ENCODE peak calls at places on chromosomes 5 and 9, in five cellular contexts. O is anterior cingulate cortex, Y is NCI-H774, G is T1000, W is T47D. B is an unnamed sample.

GRCh38 chr5:76332102-76332501 is 71.0 kb upstream of the IQGAP2 start:
- DNase-seq in G (no peak), W (no peak), Y (no peak), O (no peak), B (no peak)

GRCh38 chr5:151079838-151080619 is 805 bp downstream of the TNIP1 start:
- DNase-seq in O (no peak), G (no peak), W (no peak), Y (no peak), B (no peak)

GRCh38 chr9:6689893-6690634 is 44.5 kb upstream of the GLDC start:
- DNase-seq in O (no peak), G (no peak), W (no peak), Y (no peak), B (no peak)

GRCh38 chr9:27528886-27529315 is 713 bp downstream of the MOB3B start:
- DNase-seq in G (no peak), Y (no peak), W (no peak), O (peak; percentile 64), B (peak; percentile 80)

GRCh38 chr5:99445805-99446204 is 517.0 kb upstream of the CHD1 start:
- DNase-seq in W (no peak), O (no peak), G (no peak), Y (no peak), B (no peak)

GRCh38 chr5:126680215-126680817 is 79.6 kb downstream of the PHAX start:
- DNase-seq in Y (no peak), O (no peak), W (peak; percentile 93), G (peak; percentile 80), B (peak; percentile 82)

GRCh38 chr5:34865131-34865530 is 26.2 kb downstream of the TTC23L start:
- DNase-seq in O (no peak), G (no peak), Y (no peak), W (no peak), B (no peak)

GRCh38 chr9:107504585-107505455 is 15.3 kb upstream of the KLF4 start:
- DNase-seq in G (peak; percentile 53), O (no peak), W (peak; percentile 85), Y (peak; percentile 45), B (peak; percentile 97)

GRCh38 chr5:103923616-103924168 is 361.1 kb upstream of the NUDT12 start:
- DNase-seq in O (no peak), Y (no peak), W (no peak), G (no peak), B (no peak)

GRCh38 chr5:93607367-93608258 is 24.6 kb downstream of the NR2F1 start:
- DNase-seq in G (no peak), W (peak; percentile 65), O (no peak), Y (no peak), B (no peak)

GRCh38 chr5:142283304-142283703 is 41.5 kb downstream of the SPRY4 start:
- DNase-seq in W (no peak), Y (no peak), G (no peak), O (no peak), B (no peak)

GRCh38 chr5:42840842-42841574 is 29.3 kb upstream of the SELENOP start:
- DNase-seq in G (no peak), O (no peak), Y (no peak), W (no peak), B (peak; percentile 49)

GRCh38 chr5:122473138-122473843 is 161.3 kb downstream of the SNCAIP start:
- DNase-seq in W (no peak), O (no peak), G (no peak), Y (no peak), B (no peak)

GRCh38 chr5:3604501-3604900 is 8.9 kb downstream of the IRX1 start:
- DNase-seq in G (no peak), W (no peak), O (no peak), Y (no peak), B (no peak)

GRCh38 chr5:177473461-177473991 is at the start of gene DBN1:
- DNase-seq in W (peak; percentile 63), Y (peak; percentile 48), O (peak; percentile 23), G (peak; percentile 24), B (peak; percentile 99)

GRCh38 chr9:82206490-82206889 is 217.9 kb downstream of the SPATA31D1 start:
- DNase-seq in G (no peak), O (no peak), W (no peak), Y (no peak), B (no peak)

GRCh38 chr9:131872702-131873101 is 132.8 kb upstream of the RAPGEF1 start:
- DNase-seq in Y (no peak), O (no peak), G (no peak), W (no peak), B (peak; percentile 52)

GRCh38 chr9:133490865-133491655 is 12.2 kb upstream of the SLC2A6 start:
- DNase-seq in O (no peak), W (peak; percentile 90), G (no peak), Y (peak; percentile 3), B (peak; percentile 50)

GRCh38 chr9:36166150-36166927 is 2.8 kb upstream of the CCIN start:
- DNase-seq in Y (peak; percentile 66), O (peak; percentile 78), W (peak; percentile 72), G (peak; percentile 70), B (peak; percentile 97)

GRCh38 chr5:1510631-1511030 is 13.1 kb downstream of the LPCAT1 start:
- DNase-seq in Y (no peak), W (no peak), G (no peak), O (no peak), B (peak; percentile 85)

GRCh38 chr9:70408393-70409040 is 5.9 kb downstream of the KLF9 start:
- DNase-seq in W (no peak), Y (no peak), O (no peak), G (no peak), B (no peak)

GRCh38 chr5:60503771-60504170 is 196.2 kb downstream of the DEPDC1B start:
- DNase-seq in W (no peak), G (no peak), Y (no peak), O (no peak), B (no peak)

GRCh38 chr9:27429436-27429835 is 94.7 kb upstream of the IFNK start:
- DNase-seq in G (no peak), O (no peak), Y (no peak), W (no peak), B (no peak)

GRCh38 chr9:98075332-98075805 is 18.8 kb downstream of the NANS start:
- DNase-seq in O (no peak), Y (no peak), G (peak; percentile 25), W (peak; percentile 84), B (peak; percentile 95)

GRCh38 chr5:154723740-154724505 is 31.3 kb upstream of the LARP1 start:
- DNase-seq in O (no peak), G (no peak), W (no peak), Y (no peak), B (peak; percentile 83)

GRCh38 chr5:179596421-179596820 is 27.1 kb downstream of the HNRNPH1 start:
- DNase-seq in O (no peak), Y (no peak), W (no peak), G (no peak), B (no peak)

GRCh38 chr5:138503487-138504270 is 38.4 kb downstream of the EGR1 start:
- DNase-seq in O (peak; percentile 24), G (no peak), W (peak; percentile 78), Y (no peak), B (peak; percentile 94)

GRCh38 chr9:21520501-21521228 is 38.6 kb upstream of the IFNE start:
- DNase-seq in O (no peak), Y (no peak), W (no peak), G (no peak), B (no peak)

GRCh38 chr5:84821924-84822323 is 437.2 kb upstream of the EDIL3 start:
- DNase-seq in O (no peak), W (no peak), Y (no peak), G (no peak), B (no peak)

GRCh38 chr9:126386088-126386487 is 59.5 kb downstream of the MVB12B start:
- DNase-seq in W (peak; percentile 72), O (no peak), Y (no peak), G (no peak), B (no peak)

GRCh38 chr9:90251311-90251710 is 391.3 kb downstream of the DIRAS2 start:
- DNase-seq in Y (no peak), O (no peak), G (no peak), W (no peak), B (no peak)

GRCh38 chr9:24698864-24699518 is 153.3 kb upstream of the IZUMO3 start:
- DNase-seq in Y (no peak), W (no peak), G (no peak), O (no peak), B (no peak)

GRCh38 chr9:95031711-95032461 is 285.6 kb downstream of the FANCC start:
- DNase-seq in G (no peak), W (no peak), O (no peak), Y (peak; percentile 83), B (no peak)

GRCh38 chr5:142779163-142779562 is 9.0 kb downstream of the ARHGAP26 start:
- DNase-seq in O (no peak), Y (no peak), G (no peak), W (no peak), B (no peak)

GRCh38 chr5:32095261-32095671 is 78.9 kb downstream of the GOLPH3 start:
- DNase-seq in O (no peak), Y (no peak), W (no peak), G (no peak), B (no peak)

GRCh38 chr9:129176786-129177442 is 1.1 kb downstream of the IER5L start:
- DNase-seq in Y (peak; percentile 25), W (peak; percentile 56), O (peak; percentile 39), G (no peak), B (peak; percentile 95)

GRCh38 chr5:157266286-157267007 is 524 bp downstream of the CYFIP2 start:
- DNase-seq in Y (peak; percentile 32), O (peak; percentile 56), W (peak; percentile 65), G (no peak), B (no peak)

GRCh38 chr9:109341561-109341960 is 20.7 kb upstream of the EPB41L4B start:
- DNase-seq in O (no peak), Y (no peak), G (no peak), W (peak; percentile 54), B (no peak)

B was measured in osteoblast.